ENCODE peak calls at places on chromosomes 13 and 19, in six cellular contexts. P is IMR-90, X is H9, Q is neuronal stem cell, W is mesenchymal stem cell, A is H1. R is an unnamed sample.

GRCh38 chr13:111145506-111145905 is 30.4 kb downstream of the ARHGEF7 start:
- DNase-seq in W (no peak), A (no peak), X (no peak), Q (no peak), P (no peak), R (no peak)

GRCh38 chr13:98676239-98676638 is 76.2 kb downstream of the SLC15A1 start:
- DNase-seq in X (no peak), W (no peak), A (no peak), P (no peak), Q (no peak), R (no peak)

GRCh38 chr13:108182652-108183051 is 32.7 kb downstream of the LIG4 start:
- DNase-seq in Q (no peak), P (no peak), X (no peak), W (no peak), A (no peak), R (no peak)

GRCh38 chr19:55419624-55420236 is 12.1 kb upstream of the UBE2S start:
- DNase-seq in A (no peak), Q (no peak), W (no peak), X (no peak), P (no peak), R (no peak)

GRCh38 chr19:3186377-3186688 is 603 bp downstream of the NCLN start:
- DNase-seq in W (peak; percentile 36), P (no peak), X (no peak), Q (no peak), A (no peak), R (no peak)

GRCh38 chr13:93224545-93224944 is 2.1 kb upstream of the GPC6 start:
- DNase-seq in W (peak; percentile 72), Q (peak; percentile 64), A (no peak), X (peak; percentile 77), P (peak; percentile 39), R (no peak)

GRCh38 chr19:18895038-18895827 is 725 bp downstream of the CERS1 start:
- DNase-seq in W (peak; percentile 40), P (no peak), A (peak; percentile 80), X (peak; percentile 82), Q (peak; percentile 65), R (no peak)

GRCh38 chr13:113759525-113760137 is 605 bp downstream of the TMEM255B start:
- DNase-seq in X (no peak), W (peak; percentile 42), A (no peak), Q (peak; percentile 27), P (peak; percentile 9), R (no peak)

GRCh38 chr19:53977991-53978731 is 13.3 kb upstream of the CACNG6 start:
- DNase-seq in W (peak; percentile 81), Q (peak; percentile 98), P (peak; percentile 84), A (peak; percentile 97), X (peak; percentile 99), R (no peak)

GRCh38 chr13:74839656-74840055 is 642.3 kb downstream of the TBC1D4 start:
- DNase-seq in A (no peak), Q (no peak), X (no peak), W (no peak), P (peak; percentile 13), R (no peak)

GRCh38 chr13:108276060-108276459 is 6.5 kb downstream of the TNFSF13B start:
- DNase-seq in W (no peak), P (no peak), A (no peak), Q (no peak), X (no peak), R (no peak)

GRCh38 chr13:106597759-106598395 is 29.9 kb upstream of the ARGLU1 start:
- DNase-seq in Q (no peak), P (no peak), X (no peak), W (no peak), A (no peak), R (no peak)

GRCh38 chr13:49669735-49670309 is 21.5 kb downstream of the EBPL start:
- DNase-seq in W (peak; percentile 82), A (peak; percentile 57), Q (peak; percentile 41), P (peak; percentile 81), X (peak; percentile 72), R (peak; percentile 78)

GRCh38 chr13:56755181-56755580 is 385.5 kb upstream of the PRR20A start:
- DNase-seq in X (no peak), A (no peak), Q (no peak), W (no peak), P (no peak), R (no peak)

GRCh38 chr13:98105929-98106336 is 37.0 kb upstream of the FARP1 start:
- DNase-seq in A (no peak), P (peak; percentile 59), X (no peak), Q (no peak), W (peak; percentile 89), R (peak; percentile 32)

GRCh38 chr13:62094937-62095336 is 679.3 kb upstream of the PCDH20 start:
- DNase-seq in W (no peak), X (no peak), A (no peak), Q (no peak), P (no peak), R (no peak)

GRCh38 chr19:21308778-21309177 is 20.4 kb downstream of the ZNF708 start:
- DNase-seq in A (no peak), P (no peak), X (no peak), Q (no peak), W (no peak), R (no peak)

GRCh38 chr13:33132644-33133440 is 116.6 kb downstream of the KL start:
- DNase-seq in W (peak; percentile 52), X (no peak), A (no peak), P (peak; percentile 75), Q (no peak), R (no peak)

DNA sequence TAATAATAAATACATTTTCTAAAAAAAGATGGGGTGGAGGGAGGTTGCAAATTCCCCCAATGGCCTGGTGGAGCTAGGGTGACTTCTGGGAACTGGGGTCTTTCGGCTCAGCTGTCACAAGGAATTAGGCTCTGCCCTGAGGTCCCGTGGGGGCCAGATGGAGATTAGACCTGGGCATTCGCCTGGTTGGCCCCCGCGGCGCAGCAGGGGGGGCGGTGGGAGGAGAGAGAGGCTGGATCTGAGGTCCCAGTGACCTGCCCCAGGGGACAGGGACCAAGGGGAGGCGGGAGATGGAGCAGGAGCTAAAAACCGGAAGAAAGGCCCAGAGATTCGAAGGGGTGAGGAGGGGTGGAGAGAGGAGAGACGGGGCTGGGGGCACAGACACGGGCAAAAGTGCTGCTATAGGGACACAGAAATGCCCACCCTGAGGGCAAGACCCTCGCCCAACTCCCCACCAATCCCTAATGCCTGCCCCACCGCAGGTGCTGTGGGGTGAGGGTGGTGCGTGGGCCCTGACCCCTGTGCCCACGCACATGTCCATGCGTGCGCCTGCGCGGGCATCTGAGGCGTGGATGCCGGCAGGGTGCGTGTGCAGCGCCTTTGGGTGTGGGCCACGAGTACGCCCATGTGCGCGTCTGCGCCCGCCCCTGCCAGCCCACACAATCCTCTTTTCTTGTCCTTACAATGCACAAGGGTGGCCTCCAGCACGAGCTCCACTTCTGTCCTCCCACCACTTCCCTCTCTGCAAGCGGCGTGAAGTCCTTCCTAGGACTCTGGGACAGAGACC is 14.5 kb downstream of the FUT6 start:
- DNase-seq in A (no peak), X (no peak), W (no peak), Q (no peak), P (no peak), R (no peak)
- H3K14ac ChIP-seq in A (no peak overlapping the region), X (no peak overlapping the region), W (no peak overlapping the region), Q (no peak overlapping the region), P (no peak overlapping the region), R (no peak overlapping the region)

DNA sequence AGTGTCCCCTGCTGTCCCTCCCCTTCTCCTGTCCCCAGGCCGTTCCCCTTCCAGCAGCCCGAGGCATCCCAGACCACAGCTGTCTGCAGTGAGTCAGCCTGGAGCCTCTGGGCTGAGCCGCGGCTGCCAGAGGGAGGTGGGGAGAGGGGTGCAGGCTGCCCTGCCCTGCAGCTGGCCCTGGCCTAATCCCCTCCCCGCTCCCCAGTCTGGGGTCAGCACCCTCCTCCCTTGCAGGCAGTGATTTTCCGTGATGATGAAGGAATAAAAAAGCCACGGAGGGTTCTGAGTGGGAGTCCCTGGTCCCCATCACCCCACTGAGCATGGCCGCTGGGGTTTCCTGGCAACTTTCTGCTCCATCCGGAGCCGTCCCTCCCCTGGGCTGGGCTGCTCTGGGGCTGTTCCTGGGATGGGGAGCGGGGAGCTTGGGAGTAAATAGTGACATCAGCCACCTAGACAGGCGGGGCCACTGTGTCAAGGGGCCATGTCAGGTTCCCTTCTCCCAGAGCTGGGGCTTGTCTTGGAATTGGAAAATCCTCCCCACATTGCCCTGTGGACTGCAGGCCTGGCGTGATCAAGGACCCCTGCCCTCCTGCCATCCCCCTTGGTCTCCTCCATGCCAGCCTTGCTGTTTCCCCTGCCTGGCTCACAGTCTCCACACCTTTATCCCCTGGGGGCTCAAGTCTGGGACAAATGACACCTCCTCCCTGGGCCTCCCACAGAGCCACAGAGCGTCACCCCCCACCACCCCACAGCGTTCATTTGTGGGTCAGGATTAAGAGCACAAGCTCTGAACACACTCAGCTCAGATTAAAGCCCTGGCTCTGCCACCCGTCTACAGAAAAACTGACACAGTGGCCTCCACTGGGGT is 16.7 kb downstream of the SPC24 start:
- DNase-seq in P (peak; percentile 77), Q (peak; percentile 57), A (peak; percentile 68), W (peak; percentile 93), X (peak; percentile 74), R (peak; percentile 79)
- H2BK5ac ChIP-seq in P (peak overlapping the region; percentile 97), Q (no peak overlapping the region), A (peak overlapping the region; percentile 61), W (peak overlapping the region; percentile 85), X (no peak overlapping the region), R (peak overlapping the region; percentile 50)

DNA sequence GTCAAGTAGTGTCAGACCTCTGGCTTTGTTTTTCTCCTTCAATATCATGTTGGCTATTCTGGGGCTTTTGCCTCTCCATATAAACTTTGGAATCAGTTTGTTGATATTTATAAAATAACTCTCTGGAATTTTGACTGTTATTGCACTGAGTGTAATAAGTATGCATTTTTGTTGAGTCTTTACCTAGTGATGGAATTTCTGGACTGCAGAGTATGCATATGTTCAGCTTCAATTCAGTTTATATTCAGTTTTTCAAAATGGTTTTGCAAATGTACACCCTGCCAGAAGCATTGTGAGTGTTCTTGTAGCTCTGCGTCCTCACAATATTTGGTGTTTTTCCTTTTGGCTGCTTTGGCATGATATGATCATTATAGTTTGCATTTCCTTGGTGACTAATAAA is 43.1 kb downstream of the RASL11A start:
- DNase-seq in Q (no peak), A (no peak), W (no peak), P (peak; percentile 22), X (no peak), R (no peak)
- H3K14ac ChIP-seq in Q (no peak overlapping the region), A (no peak overlapping the region), W (no peak overlapping the region), P (no peak overlapping the region), X (no peak overlapping the region), R (no peak overlapping the region)

GRCh38 chr19:41189425-41190065 is 3.5 kb upstream of the CYP2S1 start:
- DNase-seq in Q (no peak), W (no peak), P (no peak), X (peak; percentile 86), A (no peak), R (no peak)

GRCh38 chr19:41193420-41194156 is 569 bp downstream of the CYP2S1 start:
- DNase-seq in P (no peak), Q (no peak), W (no peak), X (no peak), A (no peak), R (no peak)

GRCh38 chr19:41192574-41193419 is at the start of gene CYP2S1:
- DNase-seq in Q (no peak), P (peak; percentile 22), A (peak; percentile 85), W (peak; percentile 52), X (peak; percentile 78), R (peak; percentile 17)

GRCh38 chr19:41186971-41187883 is 5.8 kb upstream of the CYP2S1 start:
- DNase-seq in P (no peak), W (no peak), A (no peak), X (no peak), Q (no peak), R (no peak)

DNA sequence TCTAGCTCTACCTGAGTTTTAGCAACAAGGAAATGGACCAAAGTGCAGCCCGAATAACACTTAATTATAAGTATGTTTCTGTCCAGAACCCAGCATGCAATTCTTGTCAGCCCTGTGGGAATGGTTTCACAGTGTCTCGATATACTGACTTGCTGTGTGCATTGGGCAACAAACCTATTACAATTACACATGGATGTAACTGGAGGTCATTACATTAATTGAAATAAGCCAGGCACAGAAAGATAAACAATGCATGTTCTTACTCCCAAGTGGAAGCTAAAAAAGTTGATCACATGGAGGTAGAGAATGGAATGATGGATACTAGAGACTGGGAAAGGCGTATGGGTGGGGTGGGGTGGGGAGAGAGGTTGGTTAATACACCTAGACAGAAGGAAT is 5.1 kb upstream of the CYP2S1 start:
- DNase-seq in W (peak; percentile 41), A (no peak), X (no peak), Q (no peak), P (no peak), R (no peak)
- H2BK5ac ChIP-seq in W (no peak overlapping the region), A (peak overlapping the region; percentile 83), X (no peak overlapping the region), Q (no peak overlapping the region), P (no peak overlapping the region), R (no peak overlapping the region)